ENCODE peak calls at places on chromosomes 16 and 17, in eight cellular contexts. L is tibial artery; S is lower lobe of right lung; C is lung; O is right cardiac atrium; P is MM.1S; B is CD8-positive, alpha-beta T cell; Z is cardiac muscle cell. U is an unnamed sample. For H3K27me3, the result is how much of the 10 kb centered on the place peaks cover.

GRCh38 chr16:27232061-27232841 is 28.9 kb downstream of the KDM8 start:
- DNase-seq in B (peak), C (no peak), L (no peak), Z (no peak), O (peak), S (peak), P (peak), U (no peak)

GRCh38 chr17:5800646-5801045 is 216.3 kb upstream of the NLRP1 start:
- DNase-seq in L (no peak), C (no peak), B (no peak), Z (peak), S (no peak), P (no peak), O (no peak), U (no peak)

GRCh38 chr16:14286381-14287230 is 215.5 kb downstream of the MRTFB start:
- DNase-seq in P (no peak), L (peak), B (peak), Z (no peak), S (no peak), C (no peak), O (peak), U (no peak)

GRCh38 chr17:75088902-75089417 is 1.2 kb downstream of the SLC16A5 start:
- DNase-seq in S (no peak), P (no peak), O (no peak), Z (no peak), B (no peak), L (no peak), C (peak), U (no peak)

GRCh38 chr17:66605561-66605960 is 229.4 kb upstream of the CACNG5 start:
- DNase-seq in P (no peak), B (no peak), C (no peak), L (no peak), S (no peak), Z (no peak), O (no peak), U (no peak)

GRCh38 chr17:49969134-49969759 is at the start of gene DLX4:
- DNase-seq in C (no peak), L (no peak), O (no peak), Z (no peak), S (no peak), B (no peak), P (no peak), U (no peak)

GRCh38 chr17:31126318-31126717 is 31.5 kb downstream of the NF1 start:
- DNase-seq in B (no peak), Z (no peak), P (no peak), C (no peak), L (no peak), S (no peak), O (no peak), U (no peak)

GRCh38 chr16:75733305-75734141 is 7.2 kb upstream of the CPHXL start:
- DNase-seq in O (peak), S (no peak), Z (no peak), C (no peak), B (no peak), P (no peak), L (no peak), U (peak)

GRCh38 chr17:49528966-49529365 is 33.9 kb downstream of the NGFR start:
- DNase-seq in P (no peak), C (no peak), L (no peak), Z (no peak), S (no peak), O (no peak), B (no peak), U (peak)

GRCh38 chr17:4998027-4998665 is 396 bp downstream of the KIF1C start:
- DNase-seq in P (no peak), C (peak), O (peak), B (no peak), S (peak), Z (peak), L (peak), U (peak)

GRCh38 chr16:280005-280421 is 378 bp upstream of the ARHGDIG start:
- DNase-seq in P (no peak), C (no peak), S (no peak), Z (peak), B (no peak), O (no peak), L (no peak), U (no peak)

GRCh38 chr17:80279895-80280294 is 19.2 kb downstream of the RNF213 start:
- DNase-seq in L (peak), Z (no peak), P (no peak), B (no peak), C (no peak), O (peak), S (peak), U (no peak)

GRCh38 chr17:1491406-1492248 is 859 bp downstream of the MYO1C start:
- DNase-seq in L (peak), S (peak), P (peak), B (peak), O (peak), C (peak), Z (peak), U (peak)

GRCh38 chr16:12685806-12686205 is 117.9 kb downstream of the CPPED1 start:
- DNase-seq in O (no peak), C (no peak), B (no peak), L (no peak), P (no peak), Z (no peak), S (peak), U (no peak)

GRCh38 chr16:30567160-30567990 is 4.1 kb downstream of the ZNF688 start:
- DNase-seq in L (no peak), B (no peak), C (no peak), S (no peak), O (no peak), Z (no peak), P (no peak), U (no peak)

GRCh38 chr16:82755570-82756282 is 129.0 kb downstream of the CDH13 start:
- DNase-seq in Z (peak), L (no peak), O (no peak), S (no peak), B (no peak), C (no peak), P (no peak), U (no peak)

GRCh38 chr16:58471209-58471975 is 28.6 kb upstream of the NDRG4 start:
- DNase-seq in L (no peak), O (no peak), C (no peak), S (no peak), B (no peak), Z (no peak), P (no peak), U (no peak)

GRCh38 chr17:78976907-78977680 is 2.6 kb downstream of the LGALS3BP start:
- DNase-seq in C (no peak), P (no peak), B (no peak), S (no peak), Z (no peak), O (no peak), L (no peak), U (no peak)

GRCh38 chr16:1763521-1764511 is 7.5 kb downstream of the NME3 start:
- DNase-seq in S (no peak), L (no peak), C (no peak), O (peak), P (no peak), Z (peak), B (no peak), U (no peak)

GRCh38 chr16:53043462-53043861 is 9.2 kb downstream of the CHD9NB start:
- DNase-seq in S (no peak), B (no peak), L (peak), C (no peak), O (peak), Z (no peak), P (no peak), U (no peak)

GRCh38 chr16:20242568-20243240 is 84.6 kb downstream of the GP2 start:
- DNase-seq in O (no peak), Z (no peak), P (no peak), C (no peak), B (no peak), L (no peak), S (no peak), U (no peak)

GRCh38 chr17:66564992-66565465 is 262.6 kb downstream of the PRKCA start:
- DNase-seq in O (no peak), C (no peak), P (no peak), L (no peak), B (no peak), S (no peak), Z (no peak), U (no peak)

GRCh38 chr16:75188832-75189477 is 18.0 kb downstream of the CTRB2 start:
- DNase-seq in B (no peak), P (no peak), O (no peak), L (no peak), C (no peak), S (no peak), Z (no peak), U (no peak)

GRCh38 chr16:7763111-7763510 is 430.5 kb downstream of the RBFOX1 start:
- DNase-seq in C (no peak), O (no peak), Z (no peak), S (no peak), P (no peak), L (no peak), B (no peak), U (no peak)

GRCh38 chr17:16287563-16288027 is 65.7 kb downstream of the CENPV start:
- DNase-seq in S (no peak), L (no peak), Z (no peak), C (no peak), P (no peak), B (peak), O (no peak), U (no peak)

GRCh38 chr17:20122236-20122879 is 113.2 kb downstream of the SPECC1 start:
- DNase-seq in P (no peak), C (no peak), L (no peak), S (no peak), Z (no peak), B (no peak), O (no peak), U (no peak)

GRCh38 chr17:55402374-55402773 is 19.3 kb downstream of the MMD start:
- DNase-seq in L (no peak), B (no peak), C (no peak), S (no peak), P (no peak), O (no peak), Z (no peak), U (no peak)

GRCh38 chr17:44069974-44070454 is 521 bp upstream of the G6PC3 start:
- DNase-seq in C (no peak), O (no peak), L (no peak), Z (no peak), S (no peak), P (no peak), B (no peak), U (no peak)

GRCh38 chr16:88285514-88285822 is 97.3 kb upstream of the ZNF469 start:
- DNase-seq in S (peak), B (no peak), O (no peak), C (no peak), L (no peak), P (no peak), Z (no peak), U (no peak)

GRCh38 chr17:43791589-43791988 is 11.4 kb downstream of the CFAP97D1 start:
- DNase-seq in L (no peak), P (no peak), S (no peak), C (no peak), B (no peak), Z (peak), O (no peak), U (no peak)

GRCh38 chr16:9258423-9259051 is 167.1 kb downstream of the HAPSTR1 start:
- DNase-seq in S (no peak), L (no peak), P (peak), Z (peak), C (peak), O (peak), B (no peak), U (no peak)

GRCh38 chr17:19418312-19418992 is 7.4 kb downstream of the RNF112 start:
- DNase-seq in Z (no peak), S (no peak), C (no peak), B (no peak), P (peak), O (peak), L (peak), U (peak)

GRCh38 chr17:36933174-36934143 is 3.8 kb upstream of the LHX1 start:
- DNase-seq in B (no peak), L (no peak), P (no peak), C (no peak), Z (no peak), O (no peak), S (no peak), U (no peak)
- H3K27me3 ChIP-seq in B (half or more), L (under half), P (half or more), C (under half), Z (half or more), O (under half), S (half or more), U (half or more)

GRCh38 chr16:84430860-84431259 is 62.5 kb downstream of the ATP2C2 start:
- DNase-seq in C (no peak), L (no peak), O (no peak), B (no peak), Z (no peak), S (no peak), P (no peak), U (no peak)

GRCh38 chr16:84426804-84427203 is 58.5 kb downstream of the ATP2C2 start:
- DNase-seq in S (no peak), O (no peak), B (no peak), C (no peak), L (no peak), Z (no peak), P (no peak), U (no peak)

GRCh38 chr16:84425696-84426095 is 57.4 kb downstream of the ATP2C2 start:
- DNase-seq in O (no peak), L (no peak), P (no peak), B (no peak), S (peak), Z (no peak), C (no peak), U (no peak)

GRCh38 chr16:84423416-84423837 is 55.1 kb downstream of the ATP2C2 start:
- DNase-seq in P (peak), Z (no peak), O (no peak), B (no peak), C (no peak), L (no peak), S (peak), U (no peak)

GRCh38 chr16:84427553-84427952 is 59.2 kb downstream of the ATP2C2 start:
- DNase-seq in B (no peak), C (no peak), L (no peak), S (no peak), O (no peak), P (no peak), Z (no peak), U (no peak)
- H3K27me3 ChIP-seq in B (under half), C (under half), L (under half), S (under half), O (under half), P (under half), Z (under half), U (under half)

DNA sequence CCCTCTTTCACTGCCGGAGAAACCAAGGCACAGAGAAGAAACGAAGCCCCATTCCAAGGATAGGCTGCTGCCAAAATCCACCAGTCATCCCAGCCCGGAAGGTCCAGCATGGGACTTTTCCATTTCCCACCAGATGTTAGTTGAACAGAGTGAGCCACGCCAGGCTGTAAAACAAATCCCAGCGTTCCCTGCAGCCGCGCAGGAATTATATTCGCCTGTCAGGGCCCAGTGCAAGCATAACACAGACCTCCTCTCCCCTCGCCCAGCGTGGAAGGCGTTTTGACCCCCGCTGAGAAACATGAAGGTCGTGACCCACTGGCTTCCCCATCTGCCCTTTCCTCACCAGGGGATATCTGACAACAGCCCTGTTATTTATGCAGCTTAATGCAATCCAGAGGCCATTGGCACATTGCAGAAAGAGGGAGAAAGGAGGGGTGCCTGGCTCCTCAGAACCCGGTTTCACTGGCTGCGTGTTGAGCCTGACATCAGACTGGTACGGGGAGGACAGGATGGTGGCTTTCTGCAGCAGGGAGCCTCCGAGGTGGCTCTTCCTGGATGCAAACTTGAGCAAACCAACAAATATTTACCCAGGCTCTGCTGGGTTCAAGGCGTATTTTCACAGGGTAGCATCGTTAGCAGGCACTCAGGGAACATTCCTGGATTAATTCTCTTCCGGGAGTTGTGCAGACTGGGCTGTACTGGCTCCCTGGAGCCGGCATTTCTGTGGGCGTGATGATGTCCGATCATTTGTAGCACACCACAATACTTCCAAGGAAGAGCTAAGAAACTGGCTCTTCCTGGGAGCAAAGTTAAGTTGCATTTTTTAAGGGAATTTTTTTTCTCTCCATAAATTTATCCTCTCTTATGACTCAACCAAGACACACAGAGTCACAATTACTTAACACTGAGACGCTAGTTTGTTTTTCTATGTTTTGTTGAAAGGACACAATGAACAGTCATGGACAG is 211.9 kb upstream of the FOXF1 start:
- DNase-seq in C (no peak), P (no peak), O (no peak), B (no peak), L (no peak), Z (no peak), S (no peak), U (no peak)
- H3K27me3 ChIP-seq in C (under half), P (half or more), O (under half), B (under half), L (under half), Z (under half), S (half or more), U (under half)

GRCh38 chr16:85370881-85371651 is 242.1 kb upstream of the GSE1 start:
- DNase-seq in L (peak), Z (no peak), C (peak), S (peak), P (no peak), O (peak), B (no peak), U (no peak)

GRCh38 chr16:85369060-85369459 is 244.1 kb upstream of the GSE1 start:
- DNase-seq in P (no peak), C (no peak), S (no peak), B (no peak), L (no peak), O (no peak), Z (no peak), U (no peak)

GRCh38 chr16:85371948-85372347 is 241.2 kb upstream of the GSE1 start:
- DNase-seq in S (no peak), B (no peak), P (no peak), C (no peak), Z (no peak), L (no peak), O (no peak), U (no peak)

GRCh38 chr16:85370543-85370880 is 242.6 kb upstream of the GSE1 start:
- DNase-seq in S (no peak), O (no peak), B (no peak), Z (no peak), P (no peak), C (no peak), L (no peak), U (no peak)

DNA sequence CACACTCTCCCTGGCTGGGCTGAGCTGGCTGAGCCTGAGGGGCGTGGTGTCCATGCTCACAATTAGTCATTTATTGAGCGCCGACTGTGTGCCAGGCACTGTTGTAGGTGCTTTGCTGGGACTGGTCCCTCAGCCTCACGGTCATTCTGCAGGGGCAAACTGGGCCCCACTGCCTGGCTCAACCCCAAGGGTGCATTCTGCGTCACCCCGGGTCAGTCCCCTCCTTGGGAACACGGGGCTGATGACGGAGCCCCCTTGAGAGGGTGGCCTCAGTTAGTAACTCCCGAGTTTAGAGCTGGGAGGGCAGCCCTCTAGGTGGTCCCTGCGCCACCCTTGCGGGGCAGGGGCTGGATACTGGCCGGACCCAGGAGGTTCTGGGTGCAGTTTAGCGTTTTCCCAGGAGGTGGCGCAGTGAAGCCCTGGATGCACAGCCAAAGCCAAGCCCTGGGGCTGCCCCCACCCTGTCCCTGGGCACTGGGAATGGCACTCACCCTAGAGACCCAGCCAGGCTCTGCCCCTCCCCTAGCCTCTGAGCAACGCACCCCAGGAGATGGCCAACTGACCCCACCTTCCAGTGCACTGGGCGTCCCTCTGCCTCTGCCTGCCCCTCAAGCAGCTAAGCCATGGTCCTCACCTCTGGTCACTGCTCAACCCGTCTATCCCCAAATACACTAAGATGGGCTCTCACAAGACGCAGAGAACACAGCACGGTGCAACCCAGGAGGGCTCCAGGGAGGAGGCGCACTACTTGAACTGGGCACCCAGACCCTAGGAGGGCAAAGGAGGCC is 243.2 kb upstream of the GSE1 start:
- DNase-seq in L (peak), C (peak), Z (peak), P (peak), S (peak), O (peak), B (peak), U (no peak)
- H3K27me3 ChIP-seq in L (under half), C (under half), Z (under half), P (half or more), S (under half), O (under half), B (under half), U (under half)

U was measured in ascending aorta.